ENCODE peak calls at places on chromosomes 5 and 9, in four cellular contexts. One of them, this sample, is unnamed.
A peak's percentile ranks its signal among the peaks of the same experiment; 100 is the strongest.

GRCh38 chr5:144465441-144465840 is 294.8 kb downstream of the KCTD16 start:
- DNase-seq in cardiac fibroblast: no peak
- DNase-seq in stomach: no peak
- DNase-seq in A549: no peak
- DNase-seq in this sample: no peak

GRCh38 chr5:93782978-93783377 is 41.6 kb upstream of the POU5F2 start:
- DNase-seq in cardiac fibroblast: peak; percentile 22
- DNase-seq in stomach: no peak
- DNase-seq in A549: no peak
- DNase-seq in this sample: no peak

GRCh38 chr5:73540192-73540591 is 25.2 kb downstream of the ANKRA2 start:
- DNase-seq in cardiac fibroblast: peak; percentile 78
- DNase-seq in stomach: no peak
- DNase-seq in A549: peak; percentile 35
- DNase-seq in this sample: no peak

GRCh38 chr9:8856686-8857329 is 1057.2 kb upstream of the DMAC1 start:
- DNase-seq in cardiac fibroblast: no peak
- DNase-seq in stomach: no peak
- DNase-seq in A549: no peak
- DNase-seq in this sample: no peak

GRCh38 chr5:73381587-73382411 is 66.8 kb downstream of the FOXD1 start:
- DNase-seq in cardiac fibroblast: no peak
- DNase-seq in stomach: no peak
- DNase-seq in A549: no peak
- DNase-seq in this sample: no peak

GRCh38 chr9:18544456-18544855 is 70.5 kb downstream of the ADAMTSL1 start:
- DNase-seq in cardiac fibroblast: peak; percentile 53
- DNase-seq in stomach: no peak
- DNase-seq in A549: no peak
- DNase-seq in this sample: no peak

GRCh38 chr9:120735415-120736126 is 21.3 kb upstream of the MEGF9 start:
- DNase-seq in cardiac fibroblast: peak; percentile 79
- DNase-seq in stomach: peak; percentile 44
- DNase-seq in A549: peak; percentile 55
- DNase-seq in this sample: no peak

GRCh38 chr5:766666-767431 is 17.7 kb downstream of the ZDHHC11B start:
- DNase-seq in cardiac fibroblast: no peak
- DNase-seq in stomach: no peak
- DNase-seq in A549: no peak
- DNase-seq in this sample: no peak

GRCh38 chr9:70232476-70232875 is 26.3 kb upstream of the SMC5 start:
- DNase-seq in cardiac fibroblast: no peak
- DNase-seq in stomach: no peak
- DNase-seq in A549: no peak
- DNase-seq in this sample: no peak

GRCh38 chr5:82387819-82388166 is 109.6 kb upstream of the RPS23 start:
- DNase-seq in cardiac fibroblast: no peak
- DNase-seq in stomach: no peak
- DNase-seq in A549: no peak
- DNase-seq in this sample: no peak

GRCh38 chr5:52840286-52841050 is 52.8 kb downstream of the ITGA1 start:
- DNase-seq in cardiac fibroblast: peak; percentile 56
- DNase-seq in stomach: no peak
- DNase-seq in A549: no peak
- DNase-seq in this sample: no peak

GRCh38 chr5:37002176-37002751 is 125.7 kb downstream of the NIPBL start:
- DNase-seq in cardiac fibroblast: no peak
- DNase-seq in stomach: no peak
- DNase-seq in A549: peak; percentile 6
- DNase-seq in this sample: no peak

GRCh38 chr5:60700347-60700815 is 415 bp upstream of the DEPDC1B start:
- DNase-seq in cardiac fibroblast: peak; percentile 36
- DNase-seq in stomach: peak; percentile 26
- DNase-seq in A549: no peak
- DNase-seq in this sample: no peak

GRCh38 chr9:71683598-71684235 is 84.6 kb downstream of the CEMIP2 start:
- DNase-seq in cardiac fibroblast: peak; percentile 58
- DNase-seq in stomach: no peak
- DNase-seq in A549: no peak
- DNase-seq in this sample: peak; percentile 82

GRCh38 chr9:121998513-121999049 is 94.5 kb downstream of the TTLL11 start:
- DNase-seq in cardiac fibroblast: no peak
- DNase-seq in stomach: no peak
- DNase-seq in A549: no peak
- DNase-seq in this sample: no peak
- H3K4me3 ChIP-seq in cardiac fibroblast: no peak overlapping the region
- H3K4me3 ChIP-seq in stomach: no peak overlapping the region
- H3K4me3 ChIP-seq in A549: no peak overlapping the region
- H3K4me3 ChIP-seq in this sample: no peak overlapping the region

GRCh38 chr5:153153086-153153485 is 337.4 kb upstream of the GRIA1 start:
- DNase-seq in cardiac fibroblast: peak; percentile 52
- DNase-seq in stomach: no peak
- DNase-seq in A549: no peak
- DNase-seq in this sample: no peak

GRCh38 chr5:153151558-153151957 is 338.9 kb upstream of the GRIA1 start:
- DNase-seq in cardiac fibroblast: no peak
- DNase-seq in stomach: no peak
- DNase-seq in A549: no peak
- DNase-seq in this sample: no peak

GRCh38 chr5:153147891-153148623 is 342.4 kb upstream of the GRIA1 start:
- DNase-seq in cardiac fibroblast: peak; percentile 70
- DNase-seq in stomach: no peak
- DNase-seq in A549: peak; percentile 25
- DNase-seq in this sample: peak; percentile 43

DNA sequence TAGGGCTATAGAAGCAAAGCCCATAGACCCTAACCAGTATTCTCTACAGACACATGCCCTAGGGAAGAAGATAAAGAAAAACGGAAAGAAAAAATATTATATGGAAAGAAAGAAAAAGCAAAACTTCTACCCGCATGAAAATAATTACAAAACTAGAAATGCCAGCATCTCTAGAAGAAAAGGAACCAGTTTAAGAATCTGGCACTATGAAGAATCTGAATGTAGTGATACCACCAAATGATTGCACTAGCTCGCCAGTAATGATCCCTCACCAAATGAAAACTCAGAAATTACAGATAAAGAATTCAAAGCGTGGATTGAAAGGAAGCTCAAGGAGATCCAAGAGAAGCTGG is 341.9 kb upstream of the GRIA1 start:
- DNase-seq in cardiac fibroblast: no peak
- DNase-seq in stomach: no peak
- DNase-seq in A549: no peak
- DNase-seq in this sample: no peak
- TF ChIP-seq CTCF in cardiac fibroblast: no peak
- TF ChIP-seq CTCF in stomach: no peak
- TF ChIP-seq CTCF in A549: no peak
- TF ChIP-seq CTCF in this sample: no peak

DNA sequence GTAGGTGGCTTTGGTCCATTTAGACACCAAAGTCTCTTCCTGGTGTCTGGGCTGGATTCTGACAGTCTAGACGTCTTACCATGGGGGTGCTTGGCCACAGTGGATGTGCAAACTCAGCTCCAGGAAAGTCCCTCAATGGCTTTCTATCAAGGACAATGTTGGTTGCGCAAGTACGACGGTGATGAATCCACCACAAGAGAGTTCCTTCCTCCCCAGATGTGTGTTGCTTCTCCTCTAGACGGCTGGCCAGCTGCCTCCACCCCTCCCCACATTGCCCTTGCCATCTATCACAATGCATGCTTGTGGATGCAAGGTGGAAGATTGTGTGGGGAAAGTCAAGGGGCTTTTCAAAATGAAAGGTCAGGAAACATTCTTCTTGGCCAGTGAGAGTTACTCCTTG is 89.7 kb upstream of the IRX2 start:
- DNase-seq in cardiac fibroblast: no peak
- DNase-seq in stomach: no peak
- DNase-seq in A549: no peak
- DNase-seq in this sample: no peak
- H3K4me3 ChIP-seq in cardiac fibroblast: no peak overlapping the region
- H3K4me3 ChIP-seq in stomach: no peak overlapping the region
- H3K4me3 ChIP-seq in A549: no peak overlapping the region
- H3K4me3 ChIP-seq in this sample: no peak overlapping the region

DNA sequence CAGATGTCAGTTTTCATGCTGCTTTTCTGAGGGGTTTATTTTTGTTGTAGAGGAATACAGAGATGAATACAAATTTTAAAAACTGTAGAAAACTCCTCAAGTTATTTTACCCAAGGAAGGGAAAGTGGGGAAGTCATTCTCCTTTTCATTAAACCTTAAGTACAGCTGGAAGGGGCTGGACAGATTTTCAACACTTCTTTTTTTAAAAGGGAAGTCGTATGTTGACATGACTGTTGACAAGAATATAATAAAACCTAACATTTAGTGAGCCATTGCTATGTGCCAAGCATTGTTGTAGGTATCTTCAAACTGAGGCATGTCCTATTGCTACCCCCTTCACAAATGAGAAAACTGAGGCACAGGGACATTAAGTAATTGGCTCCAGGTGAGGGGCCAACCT is 235.7 kb downstream of the PCSK1 start:
- DNase-seq in cardiac fibroblast: no peak
- DNase-seq in stomach: no peak
- DNase-seq in A549: no peak
- DNase-seq in this sample: no peak
- TF ChIP-seq CTCF in cardiac fibroblast: no peak
- TF ChIP-seq CTCF in stomach: no peak
- TF ChIP-seq CTCF in A549: no peak
- TF ChIP-seq CTCF in this sample: no peak

GRCh38 chr5:138752341-138752950 is 779 bp upstream of the CTNNA1 start:
- DNase-seq in cardiac fibroblast: no peak
- DNase-seq in stomach: no peak
- DNase-seq in A549: peak; percentile 63
- DNase-seq in this sample: no peak

GRCh38 chr5:138752951-138753793 is at the start of gene CTNNA1:
- DNase-seq in cardiac fibroblast: peak; percentile 74
- DNase-seq in stomach: peak; percentile 82
- DNase-seq in A549: peak; percentile 77
- DNase-seq in this sample: no peak

GRCh38 chr5:138753794-138754698 is 821 bp downstream of the CTNNA1 start:
- DNase-seq in cardiac fibroblast: peak; percentile 95
- DNase-seq in stomach: peak; percentile 94
- DNase-seq in A549: peak; percentile 93
- DNase-seq in this sample: peak; percentile 71

GRCh38 chr5:138755084-138755748 is 2.0 kb downstream of the CTNNA1 start:
- DNase-seq in cardiac fibroblast: no peak
- DNase-seq in stomach: no peak
- DNase-seq in A549: no peak
- DNase-seq in this sample: no peak

GRCh38 chr5:138754699-138755057 is 1.5 kb downstream of the CTNNA1 start:
- DNase-seq in cardiac fibroblast: peak; percentile 46
- DNase-seq in stomach: no peak
- DNase-seq in A549: peak; percentile 28
- DNase-seq in this sample: no peak
- H3K4me3 ChIP-seq in cardiac fibroblast: peak overlapping the region; percentile 86
- H3K4me3 ChIP-seq in stomach: peak overlapping the region; percentile 95
- H3K4me3 ChIP-seq in A549: peak overlapping the region; percentile 91
- H3K4me3 ChIP-seq in this sample: peak overlapping the region; percentile 92

DNA sequence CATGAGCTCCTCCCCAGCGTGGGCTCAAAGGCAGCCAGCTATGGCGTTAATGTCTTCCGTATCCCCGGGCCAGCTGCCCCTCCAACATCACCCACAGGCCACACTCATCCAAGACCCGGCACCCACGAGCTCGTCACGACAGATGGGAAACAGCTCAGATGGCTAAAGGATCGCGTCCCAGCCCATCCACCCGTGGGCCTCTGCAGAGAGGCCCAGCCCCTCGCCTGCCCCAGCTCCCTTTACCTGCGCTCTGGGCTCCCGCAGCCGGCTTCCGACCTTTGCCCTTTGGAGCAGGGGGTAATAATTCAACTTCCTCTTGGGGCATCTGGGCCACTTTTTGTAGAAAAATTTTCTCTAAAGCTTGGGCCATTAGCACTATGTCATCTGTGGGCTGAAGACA is 16.5 kb downstream of the BRD3 start:
- DNase-seq in cardiac fibroblast: no peak
- DNase-seq in stomach: no peak
- DNase-seq in A549: no peak
- DNase-seq in this sample: no peak
- TF ChIP-seq CTCF in cardiac fibroblast: no peak
- TF ChIP-seq CTCF in stomach: no peak
- TF ChIP-seq CTCF in A549: no peak
- TF ChIP-seq CTCF in this sample: no peak

GRCh38 chr9:93059960-93060591 is 1.6 kb downstream of the SUSD3 start:
- DNase-seq in cardiac fibroblast: no peak
- DNase-seq in stomach: no peak
- DNase-seq in A549: no peak
- DNase-seq in this sample: no peak
- H3K4me3 ChIP-seq in cardiac fibroblast: no peak overlapping the region
- H3K4me3 ChIP-seq in stomach: no peak overlapping the region
- H3K4me3 ChIP-seq in A549: no peak overlapping the region
- H3K4me3 ChIP-seq in this sample: no peak overlapping the region

GRCh38 chr5:69217732-69218568 is 16.7 kb upstream of the CDK7 start:
- DNase-seq in cardiac fibroblast: peak; percentile 91
- DNase-seq in stomach: peak; percentile 89
- DNase-seq in A549: peak; percentile 94
- DNase-seq in this sample: peak; percentile 76
- TF ChIP-seq CTCF in cardiac fibroblast: peak; percentile 14
- TF ChIP-seq CTCF in stomach: no peak
- TF ChIP-seq CTCF in A549: no peak
- TF ChIP-seq CTCF in this sample: peak; percentile 13

DNA sequence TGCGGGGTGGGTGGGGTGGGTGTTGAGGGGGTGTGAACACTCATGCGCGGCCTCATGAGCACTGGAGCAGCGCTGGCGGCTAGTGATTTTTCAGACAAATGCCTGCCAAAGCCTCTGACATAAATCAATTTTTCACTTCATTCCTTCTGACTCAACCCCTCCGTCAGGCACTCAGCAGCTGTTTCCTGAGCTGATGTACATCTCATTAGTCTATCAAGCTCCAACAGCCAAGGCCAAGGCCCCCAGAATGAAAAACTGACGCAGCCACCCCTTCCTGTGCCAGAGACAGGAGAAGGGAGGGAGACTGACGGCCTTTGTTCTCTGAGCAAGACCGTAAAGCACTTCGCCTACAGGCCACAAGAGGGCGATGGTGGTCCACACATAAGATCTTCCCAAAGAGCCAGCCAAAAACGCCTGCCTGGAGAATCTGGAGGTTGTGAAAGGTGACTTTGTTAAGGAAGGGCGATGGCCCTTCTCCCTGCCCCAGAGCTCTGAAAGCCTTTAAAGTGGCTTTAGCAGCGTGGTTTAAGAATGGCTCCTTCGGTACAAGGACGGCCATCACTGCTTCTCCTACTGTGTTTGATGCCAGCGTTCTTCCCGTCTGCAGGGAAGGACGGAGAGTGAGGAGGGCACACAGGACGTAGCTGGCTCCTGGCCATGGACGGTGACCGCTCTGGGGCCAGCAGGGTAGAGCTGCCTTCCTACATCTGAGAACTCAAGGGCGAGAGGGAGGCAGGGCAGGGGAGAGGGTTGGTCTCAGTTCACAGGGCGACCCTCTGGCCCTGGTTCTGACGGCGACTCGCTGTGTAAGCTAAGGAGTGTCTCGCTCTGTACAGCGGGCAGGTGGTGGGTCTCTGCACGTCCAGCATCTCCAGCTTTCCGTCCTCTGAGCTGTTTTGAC is 37.1 kb downstream of the ALG2 start:
- DNase-seq in cardiac fibroblast: peak; percentile 94
- DNase-seq in stomach: peak; percentile 92
- DNase-seq in A549: peak; percentile 84
- DNase-seq in this sample: peak; percentile 52
- H3K4me3 ChIP-seq in cardiac fibroblast: peak overlapping the region; percentile 21
- H3K4me3 ChIP-seq in stomach: peak overlapping the region; percentile 26
- H3K4me3 ChIP-seq in A549: peak overlapping the region; percentile 34
- H3K4me3 ChIP-seq in this sample: peak overlapping the region; percentile 45